ENCODE peak calls at places on chromosomes 1 and 21, in seven cellular contexts. One of them, this sample, is unnamed.

GRCh38 chr21:43913928-43914327 is 48.9 kb downstream of the AGPAT3 start:
- DNase-seq in lower lobe of right lung: no peak
- DNase-seq in heart left ventricle: peak; percentile 70
- DNase-seq in AG04450: no peak
- DNase-seq in astrocyte of the spinal cord: peak; percentile 86
- DNase-seq in CD8-positive, alpha-beta T cell: no peak
- DNase-seq in body of pancreas: no peak
- DNase-seq in this sample: no peak

GRCh38 chr1:98662354-98662665 is 789 bp downstream of the SNX7 start:
- DNase-seq in lower lobe of right lung: no peak
- DNase-seq in heart left ventricle: no peak
- DNase-seq in AG04450: peak; percentile 10
- DNase-seq in astrocyte of the spinal cord: no peak
- DNase-seq in CD8-positive, alpha-beta T cell: no peak
- DNase-seq in body of pancreas: no peak
- DNase-seq in this sample: no peak

GRCh38 chr1:119341372-119341947 is 27.1 kb upstream of the HAO2 start:
- DNase-seq in lower lobe of right lung: no peak
- DNase-seq in heart left ventricle: no peak
- DNase-seq in AG04450: no peak
- DNase-seq in astrocyte of the spinal cord: no peak
- DNase-seq in CD8-positive, alpha-beta T cell: no peak
- DNase-seq in body of pancreas: no peak
- DNase-seq in this sample: peak; percentile 69

GRCh38 chr1:170214117-170214979 is 68.6 kb downstream of the NTMT2 start:
- DNase-seq in lower lobe of right lung: no peak
- DNase-seq in heart left ventricle: no peak
- DNase-seq in AG04450: no peak
- DNase-seq in astrocyte of the spinal cord: peak; percentile 13
- DNase-seq in CD8-positive, alpha-beta T cell: no peak
- DNase-seq in body of pancreas: no peak
- DNase-seq in this sample: no peak

GRCh38 chr1:39360726-39361125 is 130.7 kb upstream of the BMP8A start:
- DNase-seq in lower lobe of right lung: no peak
- DNase-seq in heart left ventricle: no peak
- DNase-seq in AG04450: no peak
- DNase-seq in astrocyte of the spinal cord: no peak
- DNase-seq in CD8-positive, alpha-beta T cell: no peak
- DNase-seq in body of pancreas: no peak
- DNase-seq in this sample: no peak

GRCh38 chr1:225462714-225463574 is 35.1 kb upstream of the LBR start:
- DNase-seq in lower lobe of right lung: no peak
- DNase-seq in heart left ventricle: no peak
- DNase-seq in AG04450: no peak
- DNase-seq in astrocyte of the spinal cord: no peak
- DNase-seq in CD8-positive, alpha-beta T cell: no peak
- DNase-seq in body of pancreas: peak; percentile 3
- DNase-seq in this sample: no peak

GRCh38 chr1:89633103-89633744 is at the start of gene LRRC8C:
- DNase-seq in lower lobe of right lung: peak; percentile 77
- DNase-seq in heart left ventricle: peak; percentile 71
- DNase-seq in AG04450: no peak
- DNase-seq in astrocyte of the spinal cord: peak; percentile 53
- DNase-seq in CD8-positive, alpha-beta T cell: peak; percentile 69
- DNase-seq in body of pancreas: peak; percentile 49
- DNase-seq in this sample: no peak

GRCh38 chr1:93000751-93001175 is 39.5 kb upstream of the DIPK1A start:
- DNase-seq in lower lobe of right lung: no peak
- DNase-seq in heart left ventricle: no peak
- DNase-seq in AG04450: no peak
- DNase-seq in astrocyte of the spinal cord: no peak
- DNase-seq in CD8-positive, alpha-beta T cell: no peak
- DNase-seq in body of pancreas: no peak
- DNase-seq in this sample: peak; percentile 14

GRCh38 chr21:39182016-39182415 is 1.2 kb downstream of the PSMG1 start:
- DNase-seq in lower lobe of right lung: no peak
- DNase-seq in heart left ventricle: no peak
- DNase-seq in AG04450: no peak
- DNase-seq in astrocyte of the spinal cord: no peak
- DNase-seq in CD8-positive, alpha-beta T cell: no peak
- DNase-seq in body of pancreas: no peak
- DNase-seq in this sample: no peak

GRCh38 chr1:117967472-117967871 is 37.9 kb downstream of the WDR3 start:
- DNase-seq in lower lobe of right lung: no peak
- DNase-seq in heart left ventricle: no peak
- DNase-seq in AG04450: peak; percentile 15
- DNase-seq in astrocyte of the spinal cord: peak; percentile 88
- DNase-seq in CD8-positive, alpha-beta T cell: no peak
- DNase-seq in body of pancreas: no peak
- DNase-seq in this sample: no peak

GRCh38 chr1:188164459-188164858 is 1335.7 kb downstream of the PLA2G4A start:
- DNase-seq in lower lobe of right lung: no peak
- DNase-seq in heart left ventricle: no peak
- DNase-seq in AG04450: no peak
- DNase-seq in astrocyte of the spinal cord: no peak
- DNase-seq in CD8-positive, alpha-beta T cell: no peak
- DNase-seq in body of pancreas: no peak
- DNase-seq in this sample: no peak

GRCh38 chr1:2505461-2505994 is 20.9 kb downstream of the PANK4 start:
- DNase-seq in lower lobe of right lung: no peak
- DNase-seq in heart left ventricle: no peak
- DNase-seq in AG04450: no peak
- DNase-seq in astrocyte of the spinal cord: no peak
- DNase-seq in CD8-positive, alpha-beta T cell: no peak
- DNase-seq in body of pancreas: no peak
- DNase-seq in this sample: no peak

GRCh38 chr1:31755197-31755611 is 8.9 kb downstream of the ADGRB2 start:
- DNase-seq in lower lobe of right lung: no peak
- DNase-seq in heart left ventricle: peak; percentile 83
- DNase-seq in AG04450: no peak
- DNase-seq in astrocyte of the spinal cord: no peak
- DNase-seq in CD8-positive, alpha-beta T cell: no peak
- DNase-seq in body of pancreas: no peak
- DNase-seq in this sample: no peak

GRCh38 chr1:8351693-8352470 is 34.0 kb downstream of the SLC45A1 start:
- DNase-seq in lower lobe of right lung: no peak
- DNase-seq in heart left ventricle: peak; percentile 35
- DNase-seq in AG04450: no peak
- DNase-seq in astrocyte of the spinal cord: no peak
- DNase-seq in CD8-positive, alpha-beta T cell: no peak
- DNase-seq in body of pancreas: peak; percentile 45
- DNase-seq in this sample: no peak

GRCh38 chr1:67041836-67042503 is 12.0 kb downstream of the SLC35D1 start:
- DNase-seq in lower lobe of right lung: no peak
- DNase-seq in heart left ventricle: no peak
- DNase-seq in AG04450: no peak
- DNase-seq in astrocyte of the spinal cord: no peak
- DNase-seq in CD8-positive, alpha-beta T cell: no peak
- DNase-seq in body of pancreas: no peak
- DNase-seq in this sample: no peak

GRCh38 chr1:238991730-238992490 is 394.5 kb upstream of the CHRM3 start:
- DNase-seq in lower lobe of right lung: no peak
- DNase-seq in heart left ventricle: no peak
- DNase-seq in AG04450: no peak
- DNase-seq in astrocyte of the spinal cord: peak; percentile 38
- DNase-seq in CD8-positive, alpha-beta T cell: no peak
- DNase-seq in body of pancreas: no peak
- DNase-seq in this sample: no peak

GRCh38 chr21:42112857-42113256 is 41.7 kb downstream of the UMODL1 start:
- DNase-seq in lower lobe of right lung: no peak
- DNase-seq in heart left ventricle: no peak
- DNase-seq in AG04450: peak; percentile 29
- DNase-seq in astrocyte of the spinal cord: peak; percentile 19
- DNase-seq in CD8-positive, alpha-beta T cell: no peak
- DNase-seq in body of pancreas: no peak
- DNase-seq in this sample: no peak

GRCh38 chr1:19043579-19044443 is 87.3 kb upstream of the IFFO2 start:
- DNase-seq in lower lobe of right lung: peak; percentile 20
- DNase-seq in heart left ventricle: no peak
- DNase-seq in AG04450: no peak
- DNase-seq in astrocyte of the spinal cord: no peak
- DNase-seq in CD8-positive, alpha-beta T cell: no peak
- DNase-seq in body of pancreas: peak; percentile 44
- DNase-seq in this sample: no peak

GRCh38 chr1:8831329-8831728 is 13.9 kb upstream of the RERE start:
- DNase-seq in lower lobe of right lung: no peak
- DNase-seq in heart left ventricle: no peak
- DNase-seq in AG04450: no peak
- DNase-seq in astrocyte of the spinal cord: no peak
- DNase-seq in CD8-positive, alpha-beta T cell: no peak
- DNase-seq in body of pancreas: no peak
- DNase-seq in this sample: no peak

GRCh38 chr21:45996311-45997204 is 15.0 kb downstream of the COL6A1 start:
- DNase-seq in lower lobe of right lung: peak; percentile 46
- DNase-seq in heart left ventricle: peak; percentile 20
- DNase-seq in AG04450: no peak
- DNase-seq in astrocyte of the spinal cord: no peak
- DNase-seq in CD8-positive, alpha-beta T cell: peak; percentile 11
- DNase-seq in body of pancreas: no peak
- DNase-seq in this sample: peak; percentile 23

GRCh38 chr1:68232354-68233148 is at the start of gene WLS:
- DNase-seq in lower lobe of right lung: peak; percentile 83
- DNase-seq in heart left ventricle: peak; percentile 88
- DNase-seq in AG04450: peak; percentile 60
- DNase-seq in astrocyte of the spinal cord: peak; percentile 78
- DNase-seq in CD8-positive, alpha-beta T cell: no peak
- DNase-seq in body of pancreas: peak; percentile 88
- DNase-seq in this sample: peak; percentile 73
- TF ChIP-seq CTCF in lower lobe of right lung: no peak
- TF ChIP-seq CTCF in heart left ventricle: no peak
- TF ChIP-seq CTCF in AG04450: peak; percentile 27
- TF ChIP-seq CTCF in astrocyte of the spinal cord: peak; percentile 13
- TF ChIP-seq CTCF in CD8-positive, alpha-beta T cell: no peak
- TF ChIP-seq CTCF in body of pancreas: peak; percentile 36
- TF ChIP-seq CTCF in this sample: peak; percentile 0

DNA sequence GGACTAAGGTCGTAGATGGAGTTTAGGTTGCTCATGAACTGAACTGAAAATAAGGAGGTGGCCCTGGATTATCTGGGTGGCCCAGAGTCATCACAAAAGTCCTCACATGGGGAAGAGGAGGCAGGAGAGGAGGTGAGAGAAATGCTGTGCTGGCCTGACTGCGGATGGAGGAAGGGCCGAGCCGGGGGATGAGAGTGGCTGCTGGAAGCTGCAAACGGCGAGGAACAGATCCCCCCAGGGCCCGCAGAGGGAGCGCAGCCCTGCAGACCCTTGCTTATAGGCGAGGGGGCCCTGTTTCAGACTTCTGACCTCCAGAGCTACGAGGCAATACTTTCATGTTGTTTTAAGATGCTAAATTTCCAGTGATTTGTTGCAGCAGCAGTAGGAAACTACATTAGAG is 102.7 kb upstream of the C1orf174 start:
- DNase-seq in lower lobe of right lung: no peak
- DNase-seq in heart left ventricle: no peak
- DNase-seq in AG04450: no peak
- DNase-seq in astrocyte of the spinal cord: no peak
- DNase-seq in CD8-positive, alpha-beta T cell: no peak
- DNase-seq in body of pancreas: no peak
- DNase-seq in this sample: no peak
- TF ChIP-seq CTCF in lower lobe of right lung: no peak
- TF ChIP-seq CTCF in heart left ventricle: no peak
- TF ChIP-seq CTCF in AG04450: no peak
- TF ChIP-seq CTCF in astrocyte of the spinal cord: no peak
- TF ChIP-seq CTCF in CD8-positive, alpha-beta T cell: no peak
- TF ChIP-seq CTCF in body of pancreas: no peak
- TF ChIP-seq CTCF in this sample: no peak

DNA sequence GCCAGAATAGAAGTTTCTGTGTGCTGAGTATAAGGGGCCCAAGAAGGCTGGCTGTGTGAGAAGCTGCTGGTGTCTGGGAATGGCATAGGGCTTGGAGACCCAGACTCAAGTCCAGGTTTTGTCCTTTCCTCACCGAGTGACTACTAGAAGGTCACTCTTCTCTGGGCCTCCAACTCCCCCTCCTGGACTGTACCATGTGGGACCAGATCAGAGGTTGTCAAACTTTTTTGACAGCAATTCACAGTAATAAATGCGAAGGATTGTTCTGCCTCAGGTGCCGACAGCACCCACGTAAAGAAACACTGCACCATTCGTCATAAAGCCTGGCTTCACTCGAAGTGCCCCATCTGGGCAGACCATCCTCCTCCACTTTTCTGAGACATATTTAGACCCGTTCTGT is 29.0 kb downstream of the PKP1 start:
- DNase-seq in lower lobe of right lung: peak; percentile 10
- DNase-seq in heart left ventricle: no peak
- DNase-seq in AG04450: no peak
- DNase-seq in astrocyte of the spinal cord: no peak
- DNase-seq in CD8-positive, alpha-beta T cell: no peak
- DNase-seq in body of pancreas: no peak
- DNase-seq in this sample: no peak
- TF ChIP-seq CTCF in lower lobe of right lung: no peak
- TF ChIP-seq CTCF in heart left ventricle: no peak
- TF ChIP-seq CTCF in AG04450: no peak
- TF ChIP-seq CTCF in astrocyte of the spinal cord: no peak
- TF ChIP-seq CTCF in CD8-positive, alpha-beta T cell: no peak
- TF ChIP-seq CTCF in body of pancreas: no peak
- TF ChIP-seq CTCF in this sample: no peak

GRCh38 chr1:56808385-56808784 is 10.8 kb downstream of the FYB2 start:
- DNase-seq in lower lobe of right lung: no peak
- DNase-seq in heart left ventricle: no peak
- DNase-seq in AG04450: no peak
- DNase-seq in astrocyte of the spinal cord: no peak
- DNase-seq in CD8-positive, alpha-beta T cell: no peak
- DNase-seq in body of pancreas: no peak
- DNase-seq in this sample: no peak

GRCh38 chr1:56811331-56811730 is 7.9 kb downstream of the FYB2 start:
- DNase-seq in lower lobe of right lung: no peak
- DNase-seq in heart left ventricle: peak; percentile 47
- DNase-seq in AG04450: no peak
- DNase-seq in astrocyte of the spinal cord: no peak
- DNase-seq in CD8-positive, alpha-beta T cell: no peak
- DNase-seq in body of pancreas: peak; percentile 74
- DNase-seq in this sample: peak; percentile 78

GRCh38 chr1:56803561-56804156 is 15.5 kb downstream of the FYB2 start:
- DNase-seq in lower lobe of right lung: no peak
- DNase-seq in heart left ventricle: no peak
- DNase-seq in AG04450: no peak
- DNase-seq in astrocyte of the spinal cord: no peak
- DNase-seq in CD8-positive, alpha-beta T cell: no peak
- DNase-seq in body of pancreas: peak; percentile 64
- DNase-seq in this sample: peak; percentile 59

DNA sequence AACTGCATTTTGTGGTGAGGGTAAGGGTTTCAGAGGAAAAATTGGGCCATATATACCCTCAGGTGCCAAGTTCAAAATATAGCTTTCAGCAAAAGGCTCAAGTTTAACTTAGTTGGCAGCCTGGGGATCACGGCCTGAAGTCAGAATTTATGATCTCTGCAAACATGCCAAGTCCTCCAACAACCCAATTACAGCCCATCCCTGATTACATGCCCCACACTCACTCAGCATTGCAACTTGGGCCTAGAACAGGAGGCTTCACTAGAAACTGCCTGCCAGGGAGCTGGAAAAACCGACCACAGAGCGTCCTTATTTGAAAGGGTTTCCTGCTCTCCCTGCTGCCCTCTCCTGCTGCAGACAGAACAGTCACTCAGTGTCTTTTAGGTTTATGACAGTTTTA is 12.4 kb downstream of the FYB2 start:
- DNase-seq in lower lobe of right lung: no peak
- DNase-seq in heart left ventricle: peak; percentile 30
- DNase-seq in AG04450: no peak
- DNase-seq in astrocyte of the spinal cord: no peak
- DNase-seq in CD8-positive, alpha-beta T cell: no peak
- DNase-seq in body of pancreas: no peak
- DNase-seq in this sample: no peak
- TF ChIP-seq CTCF in lower lobe of right lung: no peak
- TF ChIP-seq CTCF in heart left ventricle: no peak
- TF ChIP-seq CTCF in AG04450: no peak
- TF ChIP-seq CTCF in astrocyte of the spinal cord: no peak
- TF ChIP-seq CTCF in CD8-positive, alpha-beta T cell: no peak
- TF ChIP-seq CTCF in body of pancreas: no peak
- TF ChIP-seq CTCF in this sample: no peak

This sample was measured in Caco-2.